ENCODE peak calls at places on chromosomes 16 and 17, in ten cellular contexts. U is AG09319; W is HCEC 1CT; J is globus pallidus; L is T-cell; V is foreskin fibroblast; C is NCI-H1105 treated with DMSO at 0.1 percent for 48 hours; X is HEK293T; Z is ascending aorta; Y is activated T-cell treated with anti-CD3 and anti-CD28 coated beads, Interleukin-2, amount 50 U/mL, for 72 hours. R is an unnamed sample.

GRCh38 chr17:81644496-81644895 is 7.5 kb downstream of the TSPAN10 start:
- DNase-seq in U (no peak), W (no peak), J (no peak), L (no peak), V (no peak), C (no peak), X (no peak), Z (no peak), Y (no peak), R (no peak)

GRCh38 chr17:82858376-82859126 is 18.7 kb upstream of the ZNF750 start:
- DNase-seq in U (no peak), W (no peak), J (no peak), L (peak; percentile 42), V (no peak), C (no peak), X (no peak), Z (no peak), Y (peak; percentile 26), R (no peak)

GRCh38 chr17:19247423-19247822 is 10.3 kb downstream of the EPN2 start:
- DNase-seq in U (no peak), W (no peak), J (no peak), L (no peak), V (no peak), C (no peak), X (no peak), Z (no peak), Y (no peak), R (no peak)

GRCh38 chr16:2968368-2968737 is 795 bp upstream of the PAQR4 start:
- DNase-seq in U (no peak), W (no peak), J (no peak), L (no peak), V (no peak), C (no peak), X (no peak), Z (no peak), Y (no peak), R (no peak)

GRCh38 chr17:78131172-78132085 is 858 bp downstream of the TMC8 start:
- DNase-seq in U (no peak), W (no peak), J (no peak), L (peak; percentile 50), V (no peak), C (no peak), X (no peak), Z (no peak), Y (peak; percentile 69), R (no peak)

GRCh38 chr17:48571024-48571818 is 6.9 kb downstream of the HOXB4 start:
- DNase-seq in U (no peak), W (peak; percentile 57), J (no peak), L (no peak), V (no peak), C (no peak), X (no peak), Z (no peak), Y (no peak), R (no peak)

GRCh38 chr16:49498241-49499017 is 124.8 kb downstream of the C16orf78 start:
- DNase-seq in U (no peak), W (no peak), J (no peak), L (no peak), V (no peak), C (no peak), X (no peak), Z (peak; percentile 35), Y (no peak), R (no peak)

GRCh38 chr17:79136596-79136995 is 62.0 kb downstream of the ENGASE start:
- DNase-seq in U (no peak), W (no peak), J (no peak), L (no peak), V (no peak), C (no peak), X (no peak), Z (no peak), Y (no peak), R (no peak)

GRCh38 chr17:56754523-56755208 is 79.1 kb downstream of the C17orf67 start:
- DNase-seq in U (no peak), W (peak; percentile 72), J (no peak), L (no peak), V (peak; percentile 29), C (no peak), X (peak; percentile 38), Z (no peak), Y (no peak), R (no peak)

GRCh38 chr16:588639-588888 is 1.3 kb upstream of the RAB40C start:
- DNase-seq in U (no peak), W (peak; percentile 33), J (no peak), L (peak; percentile 57), V (peak; percentile 57), C (peak; percentile 7), X (peak; percentile 25), Z (peak; percentile 75), Y (peak; percentile 71), R (no peak)

GRCh38 chr16:75566889-75567255 is 693 bp downstream of the GABARAPL2 start:
- DNase-seq in U (no peak), W (no peak), J (no peak), L (no peak), V (no peak), C (no peak), X (peak; percentile 18), Z (peak; percentile 64), Y (peak; percentile 21), R (no peak)

GRCh38 chr17:76822184-76822778 is 45.9 kb upstream of the MGAT5B start:
- DNase-seq in U (no peak), W (no peak), J (no peak), L (no peak), V (no peak), C (no peak), X (no peak), Z (no peak), Y (no peak), R (no peak)

GRCh38 chr17:37564252-37564651 is 45.0 kb downstream of the SYNRG start:
- DNase-seq in U (no peak), W (no peak), J (no peak), L (no peak), V (no peak), C (no peak), X (no peak), Z (no peak), Y (no peak), R (no peak)

GRCh38 chr17:31724026-31724425 is 135.0 kb downstream of the COPRS start:
- DNase-seq in U (no peak), W (peak; percentile 74), J (no peak), L (no peak), V (peak; percentile 30), C (no peak), X (no peak), Z (peak; percentile 49), Y (no peak), R (no peak)

GRCh38 chr16:89201467-89202377 is 1.4 kb upstream of the SLC22A31 start:
- DNase-seq in U (no peak), W (no peak), J (no peak), L (peak; percentile 76), V (peak; percentile 70), C (peak; percentile 41), X (peak; percentile 97), Z (no peak), Y (peak; percentile 90), R (no peak)

GRCh38 chr16:54655171-54655590 is 275.5 kb upstream of the IRX5 start:
- DNase-seq in U (no peak), W (no peak), J (no peak), L (no peak), V (no peak), C (no peak), X (peak; percentile 48), Z (no peak), Y (no peak), R (no peak)

GRCh38 chr17:57987582-57988300 is at the start of gene VEZF1:
- DNase-seq in U (no peak), W (peak; percentile 72), J (peak; percentile 85), L (peak; percentile 76), V (peak; percentile 62), C (peak; percentile 60), X (peak; percentile 74), Z (peak; percentile 85), Y (peak; percentile 86), R (no peak)

GRCh38 chr17:27996157-27997043 is 46.1 kb upstream of the NLK start:
- DNase-seq in U (no peak), W (no peak), J (no peak), L (no peak), V (no peak), C (peak; percentile 61), X (no peak), Z (no peak), Y (no peak), R (no peak)

GRCh38 chr17:61495161-61495857 is 43.1 kb downstream of the TBX4 start:
- DNase-seq in U (peak; percentile 31), W (peak; percentile 16), J (no peak), L (no peak), V (peak; percentile 69), C (no peak), X (no peak), Z (no peak), Y (peak; percentile 3), R (no peak)

GRCh38 chr16:65497571-65497970 is 375.7 kb upstream of the CDH11 start:
- DNase-seq in U (no peak), W (no peak), J (peak; percentile 13), L (no peak), V (no peak), C (no peak), X (no peak), Z (no peak), Y (no peak), R (no peak)

GRCh38 chr16:86680137-86680536 is 101.8 kb downstream of the FOXL1 start:
- DNase-seq in U (no peak), W (peak; percentile 73), J (no peak), L (no peak), V (peak; percentile 76), C (no peak), X (no peak), Z (peak; percentile 87), Y (no peak), R (no peak)

GRCh38 chr17:39028690-39029089 is 61.5 kb upstream of the FBXO47 start:
- DNase-seq in U (no peak), W (no peak), J (no peak), L (no peak), V (no peak), C (no peak), X (no peak), Z (no peak), Y (no peak), R (no peak)

GRCh38 chr17:81999975-82000802 is 22.5 kb downstream of the CENPX start:
- DNase-seq in U (no peak), W (no peak), J (no peak), L (no peak), V (no peak), C (no peak), X (no peak), Z (no peak), Y (no peak), R (no peak)

GRCh38 chr17:48915459-48916282 is 7.5 kb downstream of the UBE2Z start:
- DNase-seq in U (peak; percentile 44), W (peak; percentile 91), J (no peak), L (no peak), V (peak; percentile 66), C (no peak), X (no peak), Z (no peak), Y (peak; percentile 77), R (no peak)

GRCh38 chr17:47276868-47277267 is 23.2 kb downstream of the ITGB3 start:
- DNase-seq in U (peak; percentile 76), W (peak; percentile 57), J (peak; percentile 28), L (no peak), V (peak; percentile 87), C (peak; percentile 22), X (peak; percentile 77), Z (peak; percentile 90), Y (no peak), R (no peak)

R was measured in Panc1.